ENCODE peak calls at places on chromosome 2, in ten cellular contexts. One of them, this sample, is unnamed.

GRCh38 chr2:136381722-136382633 is 264.0 kb upstream of the CXCR4 start:
- DNase-seq in skeletal muscle cell: no peak
- DNase-seq in nephron progenitor cell: no peak
- DNase-seq in memory B cell: peak
- DNase-seq in osteocyte: no peak
- DNase-seq in BE2C: no peak
- DNase-seq in endodermal cell: no peak
- DNase-seq in CD8-positive, alpha-beta memory T cell: peak
- DNase-seq in nucleus accumbens: no peak
- DNase-seq in CD8-positive, alpha-beta T cell: peak
- DNase-seq in this sample: no peak

GRCh38 chr2:42754021-42754775 is 9.7 kb downstream of the OXER1 start:
- DNase-seq in skeletal muscle cell: peak
- DNase-seq in nephron progenitor cell: no peak
- DNase-seq in memory B cell: peak
- DNase-seq in osteocyte: no peak
- DNase-seq in BE2C: no peak
- DNase-seq in endodermal cell: no peak
- DNase-seq in CD8-positive, alpha-beta memory T cell: no peak
- DNase-seq in nucleus accumbens: no peak
- DNase-seq in CD8-positive, alpha-beta T cell: no peak
- DNase-seq in this sample: no peak

GRCh38 chr2:214808481-214808931 is 977 bp downstream of the BARD1 start:
- DNase-seq in skeletal muscle cell: no peak
- DNase-seq in nephron progenitor cell: no peak
- DNase-seq in memory B cell: no peak
- DNase-seq in osteocyte: no peak
- DNase-seq in BE2C: no peak
- DNase-seq in endodermal cell: no peak
- DNase-seq in CD8-positive, alpha-beta memory T cell: no peak
- DNase-seq in nucleus accumbens: no peak
- DNase-seq in CD8-positive, alpha-beta T cell: no peak
- DNase-seq in this sample: no peak

GRCh38 chr2:212960336-212960735 is 191.1 kb downstream of the IKZF2 start:
- DNase-seq in skeletal muscle cell: no peak
- DNase-seq in nephron progenitor cell: no peak
- DNase-seq in memory B cell: no peak
- DNase-seq in osteocyte: no peak
- DNase-seq in BE2C: no peak
- DNase-seq in endodermal cell: no peak
- DNase-seq in CD8-positive, alpha-beta memory T cell: no peak
- DNase-seq in nucleus accumbens: no peak
- DNase-seq in CD8-positive, alpha-beta T cell: no peak
- DNase-seq in this sample: no peak

GRCh38 chr2:17257194-17257909 is 260.9 kb downstream of the RAD51AP2 start:
- DNase-seq in skeletal muscle cell: peak
- DNase-seq in nephron progenitor cell: no peak
- DNase-seq in memory B cell: no peak
- DNase-seq in osteocyte: no peak
- DNase-seq in BE2C: no peak
- DNase-seq in endodermal cell: no peak
- DNase-seq in CD8-positive, alpha-beta memory T cell: no peak
- DNase-seq in nucleus accumbens: no peak
- DNase-seq in CD8-positive, alpha-beta T cell: no peak
- DNase-seq in this sample: no peak

GRCh38 chr2:60136913-60137312 is 416.5 kb downstream of the BCL11A start:
- DNase-seq in skeletal muscle cell: no peak
- DNase-seq in nephron progenitor cell: no peak
- DNase-seq in memory B cell: no peak
- DNase-seq in osteocyte: no peak
- DNase-seq in BE2C: no peak
- DNase-seq in endodermal cell: no peak
- DNase-seq in CD8-positive, alpha-beta memory T cell: no peak
- DNase-seq in nucleus accumbens: no peak
- DNase-seq in CD8-positive, alpha-beta T cell: no peak
- DNase-seq in this sample: no peak

GRCh38 chr2:71607490-71607889 is 154.1 kb downstream of the DYSF start:
- DNase-seq in skeletal muscle cell: no peak
- DNase-seq in nephron progenitor cell: no peak
- DNase-seq in memory B cell: no peak
- DNase-seq in osteocyte: peak
- DNase-seq in BE2C: no peak
- DNase-seq in endodermal cell: peak
- DNase-seq in CD8-positive, alpha-beta memory T cell: no peak
- DNase-seq in nucleus accumbens: no peak
- DNase-seq in CD8-positive, alpha-beta T cell: no peak
- DNase-seq in this sample: peak

GRCh38 chr2:238060096-238060541 is 682 bp upstream of the SCLY start:
- DNase-seq in skeletal muscle cell: no peak
- DNase-seq in nephron progenitor cell: no peak
- DNase-seq in memory B cell: no peak
- DNase-seq in osteocyte: no peak
- DNase-seq in BE2C: no peak
- DNase-seq in endodermal cell: no peak
- DNase-seq in CD8-positive, alpha-beta memory T cell: no peak
- DNase-seq in nucleus accumbens: no peak
- DNase-seq in CD8-positive, alpha-beta T cell: no peak
- DNase-seq in this sample: no peak

GRCh38 chr2:191202881-191203397 is 42.3 kb upstream of the MYO1B start:
- DNase-seq in skeletal muscle cell: peak
- DNase-seq in nephron progenitor cell: no peak
- DNase-seq in memory B cell: no peak
- DNase-seq in osteocyte: no peak
- DNase-seq in BE2C: no peak
- DNase-seq in endodermal cell: no peak
- DNase-seq in CD8-positive, alpha-beta memory T cell: peak
- DNase-seq in nucleus accumbens: no peak
- DNase-seq in CD8-positive, alpha-beta T cell: no peak
- DNase-seq in this sample: no peak

GRCh38 chr2:183093857-183094657 is 15.5 kb downstream of the DUSP19 start:
- DNase-seq in skeletal muscle cell: no peak
- DNase-seq in nephron progenitor cell: no peak
- DNase-seq in memory B cell: no peak
- DNase-seq in osteocyte: no peak
- DNase-seq in BE2C: no peak
- DNase-seq in endodermal cell: no peak
- DNase-seq in CD8-positive, alpha-beta memory T cell: no peak
- DNase-seq in nucleus accumbens: no peak
- DNase-seq in CD8-positive, alpha-beta T cell: no peak
- DNase-seq in this sample: no peak